ENCODE peak calls at places on chromosomes 12 and 14, in eight cellular contexts. K, C, E, T, Y, F, W and O are unnamed samples.

GRCh38 chr14:104337381-104337780 is 199.0 kb downstream of the KIF26A start:
- DNase-seq in C (no peak), K (no peak), F (no peak), Y (no peak), W (no peak), T (no peak), E (peak; percentile 60), O (no peak)

GRCh38 chr12:69779928-69780327 is 41.3 kb downstream of the RAB3IP start:
- DNase-seq in T (peak; percentile 63), Y (no peak), W (peak; percentile 30), K (peak; percentile 12), E (no peak), F (peak; percentile 34), C (peak; percentile 64), O (peak; percentile 39)

GRCh38 chr12:122349078-122349477 is 73.4 kb downstream of the CLIP1 start:
- DNase-seq in E (no peak), F (no peak), T (no peak), C (no peak), Y (no peak), W (no peak), K (no peak), O (no peak)

GRCh38 chr12:111672822-111673381 is 12.9 kb downstream of the BRAP start:
- DNase-seq in F (no peak), W (no peak), T (no peak), E (no peak), Y (no peak), K (no peak), C (no peak), O (no peak)

GRCh38 chr12:92912052-92912451 is 17.0 kb downstream of the EEA1 start:
- DNase-seq in F (peak; percentile 99), T (no peak), W (no peak), K (no peak), Y (no peak), E (no peak), C (no peak), O (peak; percentile 72)

GRCh38 chr12:128920468-128920867 is 67.2 kb downstream of the GLT1D1 start:
- DNase-seq in W (no peak), E (no peak), C (no peak), F (peak; percentile 3), K (no peak), Y (peak; percentile 52), T (no peak), O (peak; percentile 6)

GRCh38 chr12:94147991-94148840 is at the start of gene PLXNC1:
- DNase-seq in K (peak; percentile 53), C (peak; percentile 24), Y (no peak), F (peak; percentile 24), E (peak; percentile 87), W (peak; percentile 26), T (no peak), O (peak; percentile 41)

GRCh38 chr12:26633591-26634210 is 199.3 kb downstream of the ITPR2 start:
- DNase-seq in F (peak; percentile 68), Y (no peak), T (no peak), E (no peak), W (no peak), K (no peak), C (no peak), O (peak; percentile 69)

GRCh38 chr14:99072956-99073355 is 199.0 kb downstream of the BCL11B start:
- DNase-seq in K (no peak), F (no peak), T (no peak), W (no peak), C (no peak), Y (no peak), E (peak; percentile 67), O (no peak)

GRCh38 chr12:6866163-6866919 is 990 bp upstream of the TPI1 start:
- DNase-seq in C (no peak), Y (no peak), F (no peak), E (no peak), T (no peak), K (no peak), W (no peak), O (no peak)

GRCh38 chr12:14883663-14884062 is 2.0 kb downstream of the MGP start:
- DNase-seq in Y (no peak), W (no peak), T (no peak), K (no peak), F (no peak), E (no peak), C (no peak), O (no peak)

GRCh38 chr12:56206373-56207166 is 15.2 kb downstream of the RNF41 start:
- DNase-seq in T (no peak), F (peak; percentile 50), K (peak; percentile 31), W (peak; percentile 72), Y (peak; percentile 72), E (no peak), C (peak; percentile 79), O (peak; percentile 59)

GRCh38 chr12:64744422-64745258 is 14.6 kb downstream of the GNS start:
- DNase-seq in Y (no peak), T (no peak), E (no peak), W (peak; percentile 36), C (no peak), F (no peak), K (no peak), O (peak; percentile 27)

GRCh38 chr14:100375273-100375962 is 52.3 kb downstream of the SLC25A47 start:
- DNase-seq in C (peak; percentile 51), F (peak; percentile 84), E (peak; percentile 92), T (no peak), K (no peak), Y (peak; percentile 58), W (no peak), O (peak; percentile 99)

GRCh38 chr14:93142854-93143652 is 27.3 kb upstream of the ITPK1 start:
- DNase-seq in F (no peak), C (no peak), K (no peak), Y (no peak), W (no peak), T (no peak), E (no peak), O (no peak)

GRCh38 chr12:69059465-69060457 is 126.8 kb upstream of the CPM start:
- DNase-seq in Y (no peak), K (no peak), F (peak; percentile 94), T (no peak), E (no peak), C (no peak), W (peak; percentile 47), O (peak; percentile 79)

GRCh38 chr14:67951529-67952120 is 132.0 kb downstream of the RAD51B start:
- DNase-seq in W (no peak), K (no peak), T (no peak), F (no peak), E (no peak), Y (no peak), C (no peak), O (peak; percentile 77)

DNA sequence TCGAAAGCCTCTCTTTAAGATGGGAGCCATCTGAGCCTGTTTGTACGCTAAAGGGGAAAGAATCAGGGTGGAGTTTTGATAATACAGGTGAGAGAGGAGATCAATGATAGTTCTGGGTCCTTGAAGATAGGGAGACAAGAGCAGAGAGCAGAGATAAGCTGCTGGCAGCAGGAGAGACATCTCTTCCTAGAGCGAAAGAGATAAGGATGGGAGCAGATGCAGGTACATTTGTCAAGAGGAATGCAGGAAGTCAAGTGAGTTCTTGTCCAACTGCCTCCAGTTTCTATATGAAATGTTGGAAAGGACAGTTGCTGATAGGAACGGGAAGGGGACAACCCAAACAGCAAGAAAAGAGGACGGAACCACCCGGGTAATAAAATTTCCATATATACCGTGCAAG is 24.7 kb upstream of the HIF1A start:
- DNase-seq in E (no peak), C (no peak), T (no peak), W (no peak), K (no peak), F (no peak), Y (no peak), O (no peak)
- H3K4me3 ChIP-seq in E (no peak overlapping the region), C (no peak overlapping the region), T (no peak overlapping the region), W (no peak overlapping the region), K (no peak overlapping the region), F (no peak overlapping the region), Y (no peak overlapping the region), O (no peak overlapping the region)

GRCh38 chr12:27771470-27772327 is 8.3 kb upstream of the KLHL42 start:
- DNase-seq in K (no peak), C (no peak), F (peak; percentile 19), Y (no peak), E (no peak), W (no peak), T (no peak), O (no peak)
- H3K4me3 ChIP-seq in K (no peak overlapping the region), C (no peak overlapping the region), F (no peak overlapping the region), Y (no peak overlapping the region), E (no peak overlapping the region), W (no peak overlapping the region), T (no peak overlapping the region), O (no peak overlapping the region)

GRCh38 chr12:96472384-96472783 is 17.0 kb upstream of the CFAP54 start:
- DNase-seq in F (no peak), Y (no peak), C (no peak), T (no peak), K (no peak), E (no peak), W (no peak), O (peak; percentile 55)

GRCh38 chr12:96473394-96474093 is 15.8 kb upstream of the CFAP54 start:
- DNase-seq in K (no peak), Y (no peak), F (no peak), C (no peak), W (no peak), T (no peak), E (no peak), O (no peak)

GRCh38 chr12:96471368-96472040 is 17.9 kb upstream of the CFAP54 start:
- DNase-seq in K (no peak), T (no peak), E (no peak), Y (no peak), C (no peak), F (peak; percentile 65), W (no peak), O (peak; percentile 38)

GRCh38 chr12:96478011-96478410 is 11.4 kb upstream of the CFAP54 start:
- DNase-seq in T (no peak), K (no peak), C (no peak), Y (no peak), E (no peak), F (no peak), W (no peak), O (no peak)

DNA sequence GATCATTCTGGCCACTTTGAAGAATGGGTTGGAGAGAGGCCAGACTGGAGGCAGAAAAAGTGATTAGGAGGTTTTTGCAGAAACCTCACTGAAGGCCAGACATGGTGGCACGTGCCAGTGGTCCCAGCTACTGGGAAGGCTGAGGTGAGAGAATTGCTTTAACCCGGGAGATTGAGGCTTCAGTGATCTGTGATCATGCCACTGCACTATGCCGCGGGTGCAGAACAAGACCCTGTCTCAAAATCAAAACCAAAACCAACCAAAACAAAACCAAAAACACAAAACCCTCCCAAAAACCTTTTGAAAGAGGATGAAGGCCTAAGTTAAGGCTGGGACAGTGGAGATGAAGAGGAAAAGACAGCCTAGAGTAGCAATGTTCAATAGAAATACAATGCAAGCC is 15.2 kb upstream of the CFAP54 start:
- DNase-seq in Y (no peak), E (no peak), C (no peak), K (no peak), T (no peak), F (no peak), W (no peak), O (no peak)
- H3K4me3 ChIP-seq in Y (no peak overlapping the region), E (no peak overlapping the region), C (no peak overlapping the region), K (no peak overlapping the region), T (no peak overlapping the region), F (no peak overlapping the region), W (no peak overlapping the region), O (no peak overlapping the region)

DNA sequence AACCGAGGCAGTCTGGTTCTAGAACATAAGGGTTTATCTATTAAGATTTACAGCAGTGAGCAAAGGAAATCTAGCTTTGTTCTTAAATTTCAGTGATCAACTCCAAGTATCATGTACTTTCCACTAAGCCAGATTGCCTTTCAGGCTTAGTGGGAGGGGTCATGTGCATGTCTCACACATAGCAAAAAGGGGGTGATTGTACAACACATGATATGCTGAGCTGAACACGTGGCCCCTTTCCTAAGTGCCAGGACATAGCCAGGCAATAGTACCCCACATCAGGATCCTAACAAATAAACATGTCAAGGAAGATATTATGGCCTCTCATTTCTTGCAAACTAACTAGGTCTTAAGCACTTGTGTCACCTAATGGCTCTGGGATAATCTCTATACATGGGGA is 347.2 kb downstream of the C12orf75 start:
- DNase-seq in T (no peak), W (no peak), E (no peak), F (no peak), C (no peak), K (no peak), Y (no peak), O (no peak)
- H3K4me3 ChIP-seq in T (no peak overlapping the region), W (no peak overlapping the region), E (no peak overlapping the region), F (no peak overlapping the region), C (no peak overlapping the region), K (no peak overlapping the region), Y (no peak overlapping the region), O (no peak overlapping the region)